ENCODE peak calls at places on chromosomes 11 and 22, in six cellular contexts. F is fibroblast of lung, N is AG04450, A is stomach, B is A549, Z is cardiac muscle cell. K is an unnamed sample.
A peak's percentile ranks its signal among the peaks of the same experiment; 100 is the strongest.

GRCh38 chr11:119791047-119791446 is 62.0 kb upstream of the NECTIN1 start:
- DNase-seq in F (no peak), N (no peak), A (no peak), B (no peak), Z (no peak), K (no peak)

GRCh38 chr22:26308467-26308866 is 120.6 kb upstream of the ASPHD2 start:
- DNase-seq in F (no peak), N (no peak), A (no peak), B (no peak), Z (no peak), K (no peak)

GRCh38 chr22:45553333-45554039 is 50.8 kb downstream of the FBLN1 start:
- DNase-seq in F (peak; percentile 97), N (peak; percentile 71), A (peak; percentile 68), B (peak; percentile 83), Z (peak; percentile 90), K (peak; percentile 67)

GRCh38 chr11:10413268-10413667 is 41.8 kb upstream of the AMPD3 start:
- DNase-seq in F (peak; percentile 26), N (no peak), A (no peak), B (no peak), Z (peak; percentile 26), K (peak; percentile 43)

GRCh38 chr11:119363874-119364590 is 17.5 kb downstream of the USP2 start:
- DNase-seq in F (no peak), N (no peak), A (peak; percentile 70), B (peak; percentile 31), Z (peak; percentile 46), K (no peak)

GRCh38 chr11:66334605-66335442 is 1.4 kb downstream of the RIN1 start:
- DNase-seq in F (no peak), N (no peak), A (no peak), B (no peak), Z (peak; percentile 32), K (no peak)

GRCh38 chr11:47234669-47235075 is 13.9 kb downstream of the ACP2 start:
- DNase-seq in F (no peak), N (no peak), A (peak; percentile 86), B (no peak), Z (peak; percentile 59), K (no peak)

GRCh38 chr22:29041408-29041807 is 20.2 kb downstream of the C22orf31 start:
- DNase-seq in F (peak; percentile 47), N (no peak), A (peak; percentile 49), B (no peak), Z (peak; percentile 83), K (no peak)

GRCh38 chr11:92967178-92967577 is 2.3 kb upstream of the MTNR1B start:
- DNase-seq in F (no peak), N (no peak), A (no peak), B (no peak), Z (no peak), K (no peak)

GRCh38 chr11:2220173-2220771 is 48.7 kb upstream of the TH start:
- DNase-seq in F (no peak), N (no peak), A (no peak), B (no peak), Z (no peak), K (no peak)
- H3K27ac ChIP-seq in F (no peak overlapping the region), N (no peak overlapping the region), A (no peak overlapping the region), B (no peak overlapping the region), Z (no peak overlapping the region), K (no peak overlapping the region)

GRCh38 chr11:33909552-33909951 is 17.7 kb upstream of the LMO2 start:
- DNase-seq in F (no peak), N (no peak), A (no peak), B (no peak), Z (no peak), K (no peak)
- H3K27ac ChIP-seq in F (no peak overlapping the region), N (no peak overlapping the region), A (no peak overlapping the region), B (no peak overlapping the region), Z (no peak overlapping the region), K (no peak overlapping the region)

GRCh38 chr11:68550485-68550817 is 89.9 kb downstream of the PPP6R3 start:
- DNase-seq in F (no peak), N (no peak), A (no peak), B (no peak), Z (peak; percentile 76), K (no peak)
- H3K27ac ChIP-seq in F (no peak overlapping the region), N (no peak overlapping the region), A (peak overlapping the region; percentile 59), B (no peak overlapping the region), Z (no peak overlapping the region), K (no peak overlapping the region)

GRCh38 chr11:45024846-45025623 is 74.4 kb upstream of the TP53I11 start:
- DNase-seq in F (no peak), N (no peak), A (no peak), B (no peak), Z (no peak), K (no peak)

GRCh38 chr11:45024357-45024756 is 73.7 kb upstream of the TP53I11 start:
- DNase-seq in F (no peak), N (no peak), A (no peak), B (no peak), Z (no peak), K (no peak)

GRCh38 chr11:45026835-45027234 is 76.2 kb upstream of the TP53I11 start:
- DNase-seq in F (no peak), N (no peak), A (no peak), B (no peak), Z (no peak), K (no peak)

GRCh38 chr11:45027312-45027711 is 76.6 kb upstream of the TP53I11 start:
- DNase-seq in F (no peak), N (no peak), A (no peak), B (no peak), Z (no peak), K (no peak)

GRCh38 chr11:45025716-45026492 is 75.2 kb upstream of the TP53I11 start:
- DNase-seq in F (peak; percentile 38), N (no peak), A (no peak), B (no peak), Z (peak; percentile 88), K (no peak)
- H3K27ac ChIP-seq in F (no peak overlapping the region), N (no peak overlapping the region), A (peak overlapping the region; percentile 27), B (no peak overlapping the region), Z (no peak overlapping the region), K (no peak overlapping the region)